ENCODE peak calls at places on chromosomes 6 and 20, in seven cellular contexts. One of them, this sample, is unnamed.

GRCh38 chr6:73085362-73085975 is 139.8 kb downstream of the KHDC1L start:
- DNase-seq in spleen: no peak
- DNase-seq in uterus: no peak
- DNase-seq in heart right ventricle: no peak
- DNase-seq in lung: no peak
- DNase-seq in ascending aorta: no peak
- DNase-seq in neural progenitor cell: peak; percentile 79
- DNase-seq in this sample: no peak

GRCh38 chr6:139982652-139983051 is 608.2 kb upstream of the CITED2 start:
- DNase-seq in spleen: no peak
- DNase-seq in uterus: no peak
- DNase-seq in heart right ventricle: no peak
- DNase-seq in lung: no peak
- DNase-seq in ascending aorta: no peak
- DNase-seq in neural progenitor cell: peak; percentile 45
- DNase-seq in this sample: no peak

GRCh38 chr6:110534731-110535164 is 58.3 kb upstream of the SLC22A16 start:
- DNase-seq in spleen: no peak
- DNase-seq in uterus: no peak
- DNase-seq in heart right ventricle: no peak
- DNase-seq in lung: no peak
- DNase-seq in ascending aorta: no peak
- DNase-seq in neural progenitor cell: no peak
- DNase-seq in this sample: no peak

GRCh38 chr20:33969563-33969962 is 24.1 kb upstream of the RALY start:
- DNase-seq in spleen: no peak
- DNase-seq in uterus: no peak
- DNase-seq in heart right ventricle: no peak
- DNase-seq in lung: no peak
- DNase-seq in ascending aorta: no peak
- DNase-seq in neural progenitor cell: no peak
- DNase-seq in this sample: no peak

GRCh38 chr20:32957451-32957850 is 46.8 kb downstream of the SUN5 start:
- DNase-seq in spleen: no peak
- DNase-seq in uterus: no peak
- DNase-seq in heart right ventricle: no peak
- DNase-seq in lung: no peak
- DNase-seq in ascending aorta: no peak
- DNase-seq in neural progenitor cell: no peak
- DNase-seq in this sample: no peak

GRCh38 chr20:32153156-32153665 is 43.7 kb downstream of the TM9SF4 start:
- DNase-seq in spleen: peak; percentile 32
- DNase-seq in uterus: no peak
- DNase-seq in heart right ventricle: no peak
- DNase-seq in lung: no peak
- DNase-seq in ascending aorta: no peak
- DNase-seq in neural progenitor cell: no peak
- DNase-seq in this sample: no peak

GRCh38 chr20:46828471-46828870 is 66.2 kb upstream of the EYA2 start:
- DNase-seq in spleen: no peak
- DNase-seq in uterus: no peak
- DNase-seq in heart right ventricle: no peak
- DNase-seq in lung: no peak
- DNase-seq in ascending aorta: no peak
- DNase-seq in neural progenitor cell: no peak
- DNase-seq in this sample: no peak

GRCh38 chr6:170205126-170205525 is 85.8 kb downstream of the DLL1 start:
- DNase-seq in spleen: peak; percentile 51
- DNase-seq in uterus: no peak
- DNase-seq in heart right ventricle: no peak
- DNase-seq in lung: peak; percentile 22
- DNase-seq in ascending aorta: no peak
- DNase-seq in neural progenitor cell: no peak
- DNase-seq in this sample: no peak

GRCh38 chr6:106751501-106752252 is 122.3 kb downstream of the QRSL1 start:
- DNase-seq in spleen: no peak
- DNase-seq in uterus: no peak
- DNase-seq in heart right ventricle: no peak
- DNase-seq in lung: no peak
- DNase-seq in ascending aorta: no peak
- DNase-seq in neural progenitor cell: no peak
- DNase-seq in this sample: no peak

GRCh38 chr6:32664827-32665362 is 1.6 kb downstream of the HLA-DQB1 start:
- DNase-seq in spleen: no peak
- DNase-seq in uterus: no peak
- DNase-seq in heart right ventricle: peak; percentile 41
- DNase-seq in lung: no peak
- DNase-seq in ascending aorta: no peak
- DNase-seq in neural progenitor cell: peak; percentile 10
- DNase-seq in this sample: no peak

GRCh38 chr6:34115396-34116314 is 30.2 kb downstream of the GRM4 start:
- DNase-seq in spleen: no peak
- DNase-seq in uterus: no peak
- DNase-seq in heart right ventricle: no peak
- DNase-seq in lung: no peak
- DNase-seq in ascending aorta: no peak
- DNase-seq in neural progenitor cell: peak; percentile 92
- DNase-seq in this sample: no peak

GRCh38 chr6:47034919-47035318 is 7.2 kb downstream of the ADGRF1 start:
- DNase-seq in spleen: no peak
- DNase-seq in uterus: peak; percentile 42
- DNase-seq in heart right ventricle: no peak
- DNase-seq in lung: peak; percentile 52
- DNase-seq in ascending aorta: no peak
- DNase-seq in neural progenitor cell: peak; percentile 8
- DNase-seq in this sample: no peak

GRCh38 chr6:1388927-1389790 is at the start of gene FOXF2:
- DNase-seq in spleen: no peak
- DNase-seq in uterus: no peak
- DNase-seq in heart right ventricle: no peak
- DNase-seq in lung: no peak
- DNase-seq in ascending aorta: no peak
- DNase-seq in neural progenitor cell: peak; percentile 42
- DNase-seq in this sample: no peak

DNA sequence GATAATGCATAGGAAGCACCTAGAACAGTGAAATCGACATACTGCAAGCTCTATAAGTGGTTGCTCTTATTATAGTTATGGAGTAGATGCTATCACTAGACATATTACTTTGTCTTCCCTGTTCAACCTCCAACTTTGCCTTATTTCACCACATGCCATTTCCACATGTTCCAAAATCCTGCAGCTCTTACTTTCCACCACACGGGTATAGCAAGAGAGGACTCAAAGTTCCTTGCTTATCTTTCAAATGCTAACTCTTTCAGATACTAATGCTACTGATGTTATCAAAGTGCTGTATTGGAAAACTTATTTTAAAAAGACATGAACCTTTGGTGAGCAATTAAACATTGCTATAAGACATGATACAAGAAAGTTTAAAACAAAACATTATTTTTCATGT is 1130.1 kb downstream of the HACE1 start:
- DNase-seq in spleen: no peak
- DNase-seq in uterus: no peak
- DNase-seq in heart right ventricle: no peak
- DNase-seq in lung: no peak
- DNase-seq in ascending aorta: no peak
- DNase-seq in neural progenitor cell: no peak
- DNase-seq in this sample: no peak
- TF ChIP-seq CTCF in spleen: no peak
- TF ChIP-seq CTCF in uterus: no peak
- TF ChIP-seq CTCF in heart right ventricle: no peak
- TF ChIP-seq CTCF in lung: no peak
- TF ChIP-seq CTCF in ascending aorta: no peak
- TF ChIP-seq CTCF in neural progenitor cell: peak; percentile 19
- TF ChIP-seq CTCF in this sample: no peak

GRCh38 chr20:22464312-22465003 is 119.9 kb downstream of the FOXA2 start:
- DNase-seq in spleen: no peak
- DNase-seq in uterus: no peak
- DNase-seq in heart right ventricle: no peak
- DNase-seq in lung: no peak
- DNase-seq in ascending aorta: no peak
- DNase-seq in neural progenitor cell: no peak
- DNase-seq in this sample: no peak

GRCh38 chr20:22470620-22471026 is 113.7 kb downstream of the FOXA2 start:
- DNase-seq in spleen: no peak
- DNase-seq in uterus: no peak
- DNase-seq in heart right ventricle: no peak
- DNase-seq in lung: no peak
- DNase-seq in ascending aorta: no peak
- DNase-seq in neural progenitor cell: no peak
- DNase-seq in this sample: no peak

GRCh38 chr20:22466447-22467171 is 117.8 kb downstream of the FOXA2 start:
- DNase-seq in spleen: no peak
- DNase-seq in uterus: no peak
- DNase-seq in heart right ventricle: no peak
- DNase-seq in lung: no peak
- DNase-seq in ascending aorta: no peak
- DNase-seq in neural progenitor cell: no peak
- DNase-seq in this sample: no peak

GRCh38 chr20:22462975-22463914 is 121.1 kb downstream of the FOXA2 start:
- DNase-seq in spleen: no peak
- DNase-seq in uterus: no peak
- DNase-seq in heart right ventricle: no peak
- DNase-seq in lung: no peak
- DNase-seq in ascending aorta: no peak
- DNase-seq in neural progenitor cell: peak; percentile 37
- DNase-seq in this sample: no peak

DNA sequence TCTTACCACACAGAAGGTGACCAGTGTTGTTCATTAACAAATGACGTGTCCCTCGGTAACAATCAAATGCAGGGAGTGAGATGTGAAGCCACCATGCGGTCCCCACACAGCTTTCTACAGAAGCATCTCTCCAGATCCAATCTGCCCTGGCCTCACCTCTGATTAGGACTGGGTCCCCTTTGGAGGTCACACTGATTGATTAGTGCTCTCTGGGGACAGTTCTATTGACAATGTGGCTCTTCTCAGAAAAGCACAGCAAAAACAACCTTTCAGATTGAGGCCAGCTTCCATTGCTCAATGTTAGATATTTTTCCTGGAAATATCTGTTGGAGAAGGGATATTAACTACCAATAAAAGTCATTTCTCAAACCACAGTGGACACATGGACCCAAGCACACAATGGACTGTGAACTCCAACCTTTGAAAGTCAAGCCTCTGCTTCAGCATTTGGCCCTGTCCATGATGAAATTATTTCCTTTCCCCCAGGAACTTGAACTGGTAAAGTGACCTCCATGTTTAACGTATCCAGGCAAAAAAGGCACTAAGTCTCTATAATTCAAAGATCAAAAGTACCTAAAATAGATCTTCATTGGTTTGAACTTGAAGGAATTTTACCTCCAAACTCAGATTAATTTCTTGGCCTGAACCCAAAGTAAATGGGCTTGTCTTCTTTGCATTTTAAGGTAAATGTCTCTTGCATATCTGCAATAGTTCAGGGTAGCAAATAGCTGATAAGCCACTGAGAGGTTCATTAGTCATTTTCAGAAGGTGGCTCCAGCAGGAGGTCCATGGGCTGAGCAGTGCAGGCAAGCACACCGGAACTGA is 118.5 kb downstream of the FOXA2 start:
- DNase-seq in spleen: no peak
- DNase-seq in uterus: no peak
- DNase-seq in heart right ventricle: no peak
- DNase-seq in lung: no peak
- DNase-seq in ascending aorta: no peak
- DNase-seq in neural progenitor cell: no peak
- DNase-seq in this sample: no peak
- H3K4me1 ChIP-seq in spleen: no peaks in the 10 kb centered on the region
- H3K4me1 ChIP-seq in uterus: no peaks in the 10 kb centered on the region
- H3K4me1 ChIP-seq in heart right ventricle: no peaks in the 10 kb centered on the region
- H3K4me1 ChIP-seq in lung: no peaks in the 10 kb centered on the region
- H3K4me1 ChIP-seq in ascending aorta: no peaks in the 10 kb centered on the region
- H3K4me1 ChIP-seq in neural progenitor cell: peaks cover 15% of the 10 kb centered on the region
- H3K4me1 ChIP-seq in this sample: no peaks in the 10 kb centered on the region

GRCh38 chr20:7856756-7857155 is 83.5 kb downstream of the HAO1 start:
- DNase-seq in spleen: no peak
- DNase-seq in uterus: no peak
- DNase-seq in heart right ventricle: no peak
- DNase-seq in lung: no peak
- DNase-seq in ascending aorta: no peak
- DNase-seq in neural progenitor cell: no peak
- DNase-seq in this sample: no peak

GRCh38 chr20:7859371-7859802 is 80.9 kb downstream of the HAO1 start:
- DNase-seq in spleen: no peak
- DNase-seq in uterus: no peak
- DNase-seq in heart right ventricle: no peak
- DNase-seq in lung: no peak
- DNase-seq in ascending aorta: no peak
- DNase-seq in neural progenitor cell: peak; percentile 45
- DNase-seq in this sample: no peak

GRCh38 chr20:7858851-7859250 is 81.4 kb downstream of the HAO1 start:
- DNase-seq in spleen: no peak
- DNase-seq in uterus: no peak
- DNase-seq in heart right ventricle: no peak
- DNase-seq in lung: no peak
- DNase-seq in ascending aorta: no peak
- DNase-seq in neural progenitor cell: no peak
- DNase-seq in this sample: no peak

GRCh38 chr20:7853493-7853892 is 86.8 kb downstream of the HAO1 start:
- DNase-seq in spleen: no peak
- DNase-seq in uterus: no peak
- DNase-seq in heart right ventricle: no peak
- DNase-seq in lung: no peak
- DNase-seq in ascending aorta: no peak
- DNase-seq in neural progenitor cell: no peak
- DNase-seq in this sample: no peak

DNA sequence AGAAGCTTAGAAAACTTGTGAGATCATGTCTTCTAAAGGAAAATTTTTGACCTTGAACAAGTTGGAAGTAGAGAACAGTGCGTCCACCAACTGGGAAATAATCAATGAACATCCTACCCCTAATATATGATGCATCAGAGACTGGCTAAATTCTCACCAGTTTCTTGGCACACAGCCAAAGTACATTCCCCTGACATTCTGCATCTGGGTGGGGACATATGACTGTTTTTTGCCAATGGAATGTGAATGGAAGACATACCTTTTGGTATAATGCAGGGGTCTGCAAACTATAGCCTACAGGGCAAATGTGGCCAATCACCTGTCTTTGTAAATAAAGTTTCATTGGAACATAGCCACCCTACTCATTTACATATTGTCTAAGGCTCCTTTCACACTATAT is 84.7 kb downstream of the HAO1 start:
- DNase-seq in spleen: no peak
- DNase-seq in uterus: no peak
- DNase-seq in heart right ventricle: no peak
- DNase-seq in lung: no peak
- DNase-seq in ascending aorta: no peak
- DNase-seq in neural progenitor cell: no peak
- DNase-seq in this sample: no peak
- TF ChIP-seq CTCF in spleen: no peak
- TF ChIP-seq CTCF in uterus: no peak
- TF ChIP-seq CTCF in heart right ventricle: no peak
- TF ChIP-seq CTCF in lung: no peak
- TF ChIP-seq CTCF in ascending aorta: no peak
- TF ChIP-seq CTCF in neural progenitor cell: no peak
- TF ChIP-seq CTCF in this sample: no peak

DNA sequence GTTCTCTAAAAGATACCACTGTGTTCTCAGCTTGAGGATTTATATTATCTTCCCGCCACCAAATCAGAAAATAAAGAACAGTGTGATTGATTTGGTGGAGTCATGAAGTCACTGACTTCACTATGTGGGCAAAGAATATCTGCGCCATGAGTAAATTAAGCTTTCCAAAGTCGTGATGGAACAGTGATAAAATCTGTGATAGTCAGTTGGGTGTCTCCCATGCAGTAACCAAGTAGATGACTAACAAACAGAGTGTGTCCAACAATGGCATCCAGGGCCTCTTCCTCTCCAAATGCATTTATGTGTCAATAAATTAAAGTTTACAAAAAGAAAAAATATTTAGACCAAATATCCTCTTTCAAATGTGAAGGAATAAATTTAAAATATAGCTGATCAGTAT is 87.0 kb upstream of the DST start:
- DNase-seq in spleen: no peak
- DNase-seq in uterus: no peak
- DNase-seq in heart right ventricle: no peak
- DNase-seq in lung: no peak
- DNase-seq in ascending aorta: no peak
- DNase-seq in neural progenitor cell: no peak
- DNase-seq in this sample: no peak
- H3K4me1 ChIP-seq in spleen: peaks cover 25% of the 10 kb centered on the region
- H3K4me1 ChIP-seq in uterus: no peaks in the 10 kb centered on the region
- H3K4me1 ChIP-seq in heart right ventricle: peaks cover 4% of the 10 kb centered on the region
- H3K4me1 ChIP-seq in lung: peaks cover 2% of the 10 kb centered on the region
- H3K4me1 ChIP-seq in ascending aorta: peaks cover 7% of the 10 kb centered on the region
- H3K4me1 ChIP-seq in neural progenitor cell: peaks cover 39% of the 10 kb centered on the region
- H3K4me1 ChIP-seq in this sample: peaks cover 23% of the 10 kb centered on the region